ENCODE peak calls at places on chromosome 4, in six cellular contexts. F is DND-41, E is adrenal gland, T is mesendoderm, I is cerebellar cortex, R is tibial artery. N is an unnamed sample.

GRCh38 chr4:184756399-184756798 is 22.5 kb upstream of the CENPU start:
- DNase-seq in R (peak; percentile 54), E (no peak), I (no peak), F (no peak), T (no peak), N (no peak)

GRCh38 chr4:118846981-118847380 is 11.1 kb upstream of the SEC24D start:
- DNase-seq in R (no peak), T (no peak), F (no peak), I (no peak), E (no peak), N (no peak)

GRCh38 chr4:48963042-48963679 is 22.9 kb upstream of the CWH43 start:
- DNase-seq in F (peak; percentile 78), T (peak; percentile 88), I (peak; percentile 83), R (peak; percentile 59), E (peak; percentile 89), N (no peak)

GRCh38 chr4:111930658-111931057 is 214.6 kb upstream of the FAM241A start:
- DNase-seq in F (no peak), E (no peak), I (no peak), R (no peak), T (no peak), N (no peak)

GRCh38 chr4:1843852-1844251 is 12.1 kb downstream of the LETM1 start:
- DNase-seq in I (peak; percentile 36), F (no peak), T (no peak), E (peak; percentile 95), R (peak; percentile 55), N (no peak)

GRCh38 chr4:10115271-10115656 is 1.3 kb downstream of the WDR1 start:
- DNase-seq in T (no peak), E (no peak), R (no peak), F (no peak), I (no peak), N (no peak)

GRCh38 chr4:22099896-22100295 is 151.3 kb upstream of the KCNIP4 start:
- DNase-seq in E (no peak), F (no peak), R (no peak), I (no peak), T (no peak), N (no peak)

GRCh38 chr4:2045518-2045951 is 13.6 kb upstream of the NAT8L start:
- DNase-seq in R (no peak), T (no peak), E (peak; percentile 67), F (no peak), I (peak; percentile 34), N (peak; percentile 8)

GRCh38 chr4:7237863-7238262 is 45.5 kb downstream of the SORCS2 start:
- DNase-seq in I (no peak), T (no peak), E (no peak), R (no peak), F (no peak), N (no peak)

GRCh38 chr4:27148211-27148895 is 287.7 kb downstream of the STIM2 start:
- DNase-seq in E (no peak), R (no peak), F (no peak), I (no peak), T (no peak), N (no peak)

GRCh38 chr4:24328711-24329110 is 255.6 kb downstream of the DHX15 start:
- DNase-seq in E (no peak), R (no peak), I (peak; percentile 75), T (no peak), F (no peak), N (no peak)

GRCh38 chr4:24266014-24266413 is 318.3 kb downstream of the DHX15 start:
- DNase-seq in E (no peak), R (no peak), I (no peak), T (no peak), F (no peak), N (no peak)

GRCh38 chr4:150583287-150584197 is 1.6 kb downstream of the MAB21L2 start:
- DNase-seq in F (no peak), T (peak; percentile 80), I (no peak), E (peak; percentile 77), R (no peak), N (no peak)

GRCh38 chr4:40909363-40909876 is 159.7 kb downstream of the NSUN7 start:
- DNase-seq in I (no peak), R (no peak), T (no peak), F (no peak), E (peak; percentile 74), N (no peak)

N was measured in omental fat pad.